ENCODE peak calls at places on chromosomes 6 and 20, in seven cellular contexts. F is activated gamma-delta T cell treated with Interleukin-2 at 50 U/mL for 16 hours; E is activated naive CD8-positive, alpha-beta T cell treated with anti-CD3 and anti-CD28 coated beads for 36 hours; H is activated CD4-positive, alpha-beta T cell treated with anti-CD3 and anti-CD28 coated beads for 48 hours; C is posterior vena cava; J is activated T-helper 2 cell treated with anti-CD3 and anti-CD28 coated beads, Interferon-gamma antibody, Interleukin-2, Interleukin-4, amounts not matched to agents 10 μg/mL and 5 μg/mL and 100 μg/mL, durations not matched to agents 14 hours and 24 hours and 36 hours; D is AG08396. A is an unnamed sample.

GRCh38 chr20:20881808-20882207 is 169.4 kb upstream of the RALGAPA2 start:
- DNase-seq in F (no peak), E (no peak), H (no peak), C (no peak), J (no peak), D (no peak), A (no peak)

GRCh38 chr6:157396026-157396425 is 15.0 kb downstream of the ZDHHC14 start:
- DNase-seq in F (no peak), E (no peak), H (no peak), C (no peak), J (no peak), D (no peak), A (no peak)

GRCh38 chr6:118871331-118871730 is 22.6 kb upstream of the ASF1A start:
- DNase-seq in F (no peak), E (no peak), H (no peak), C (no peak), J (no peak), D (no peak), A (no peak)

GRCh38 chr6:118971682-118972081 is 36.7 kb upstream of the MCM9 start:
- DNase-seq in F (no peak), E (no peak), H (no peak), C (no peak), J (no peak), D (no peak), A (no peak)

GRCh38 chr20:1835531-1835930 is 59.7 kb upstream of the SIRPA start:
- DNase-seq in F (no peak), E (no peak), H (no peak), C (no peak), J (no peak), D (no peak), A (peak; percentile 62)

GRCh38 chr6:143427109-143427817 is 23.2 kb downstream of the ADAT2 start:
- DNase-seq in F (peak; percentile 67), E (peak; percentile 69), H (peak; percentile 78), C (peak; percentile 90), J (peak; percentile 57), D (peak; percentile 77), A (peak; percentile 89)

GRCh38 chr6:118659513-118660217 is 8.3 kb upstream of the CEP85L start:
- DNase-seq in F (no peak), E (no peak), H (peak; percentile 33), C (peak; percentile 46), J (no peak), D (no peak), A (no peak)

GRCh38 chr6:35294308-35294945 is 3.2 kb upstream of the DEF6 start:
- DNase-seq in F (peak; percentile 49), E (peak; percentile 48), H (peak; percentile 62), C (no peak), J (no peak), D (peak; percentile 72), A (peak; percentile 75)

GRCh38 chr20:59253325-59253724 is 47.1 kb upstream of the EDN3 start:
- DNase-seq in F (no peak), E (no peak), H (no peak), C (no peak), J (no peak), D (no peak), A (no peak)

GRCh38 chr6:63425493-63425892 is 105.7 kb upstream of the LGSN start:
- DNase-seq in F (no peak), E (no peak), H (no peak), C (no peak), J (no peak), D (no peak), A (no peak)

GRCh38 chr6:106773956-106774629 is 144.7 kb downstream of the QRSL1 start:
- DNase-seq in F (no peak), E (no peak), H (no peak), C (no peak), J (no peak), D (no peak), A (no peak)

GRCh38 chr6:22886881-22887581 is 317.7 kb downstream of the HDGFL1 start:
- DNase-seq in F (no peak), E (no peak), H (no peak), C (no peak), J (no peak), D (no peak), A (no peak)

GRCh38 chr20:57568088-57568896 is 7.4 kb downstream of the PCK1 start:
- DNase-seq in F (no peak), E (no peak), H (no peak), C (peak; percentile 58), J (no peak), D (no peak), A (no peak)

GRCh38 chr20:21371193-21371592 is 26.1 kb downstream of the NKX2-4 start:
- DNase-seq in F (no peak), E (no peak), H (no peak), C (no peak), J (no peak), D (no peak), A (no peak)

GRCh38 chr6:119620846-119621570 is 271.4 kb upstream of the MAN1A1 start:
- DNase-seq in F (no peak), E (no peak), H (no peak), C (no peak), J (no peak), D (peak; percentile 26), A (no peak)

GRCh38 chr6:150189176-150189575 is 46.3 kb downstream of the PPP1R14C start:
- DNase-seq in F (no peak), E (no peak), H (no peak), C (no peak), J (no peak), D (no peak), A (no peak)

GRCh38 chr6:54335871-54336270 is 27.6 kb downstream of the TINAG start:
- DNase-seq in F (no peak), E (no peak), H (no peak), C (no peak), J (no peak), D (peak; percentile 63), A (no peak)

GRCh38 chr6:104118274-104118673 is 741.4 kb downstream of the HACE1 start:
- DNase-seq in F (no peak), E (no peak), H (no peak), C (no peak), J (no peak), D (peak; percentile 1), A (no peak)